ENCODE peak calls at places on chromosomes 13 and 19, in six cellular contexts. N, X, B, E, M and T are unnamed samples.

GRCh38 chr19:31312004-31312403 is 37.2 kb downstream of the TSHZ3 start:
- DNase-seq in M (no peak), E (peak; percentile 97), X (no peak), B (no peak), N (peak; percentile 68), T (no peak)

GRCh38 chr13:35984776-35985453 is 146.3 kb downstream of the DCLK1 start:
- DNase-seq in B (no peak), N (no peak), X (no peak), M (peak; percentile 67), E (no peak), T (no peak)

GRCh38 chr19:31145909-31146453 is 203.3 kb downstream of the TSHZ3 start:
- DNase-seq in X (no peak), M (no peak), B (no peak), N (no peak), E (no peak), T (no peak)

GRCh38 chr13:19601749-19602725 is 31.4 kb upstream of the MPHOSPH8 start:
- DNase-seq in M (peak; percentile 77), N (peak; percentile 29), B (peak; percentile 61), X (no peak), E (peak; percentile 50), T (no peak)

GRCh38 chr13:23547000-23547590 is 23.1 kb upstream of the TNFRSF19 start:
- DNase-seq in M (peak; percentile 40), X (no peak), N (peak; percentile 45), B (no peak), E (no peak), T (no peak)

GRCh38 chr13:35470671-35471465 is 5.6 kb downstream of the MAB21L1 start:
- DNase-seq in X (no peak), E (no peak), M (peak; percentile 89), B (peak; percentile 50), N (peak; percentile 17), T (no peak)

GRCh38 chr19:15623711-15624318 is 8.8 kb downstream of the CYP4F8 start:
- DNase-seq in M (no peak), B (no peak), N (no peak), E (no peak), X (no peak), T (no peak)

GRCh38 chr13:27619711-27620376 is 485 bp downstream of the LNX2 start:
- DNase-seq in N (peak; percentile 29), M (no peak), B (no peak), E (no peak), X (peak; percentile 41), T (no peak)

GRCh38 chr19:47839913-47840312 is 18.2 kb downstream of the CRX start:
- DNase-seq in M (peak; percentile 83), B (no peak), X (no peak), N (no peak), E (no peak), T (no peak)

GRCh38 chr13:91203430-91203829 is 144.1 kb upstream of the MIR17HG start:
- DNase-seq in N (no peak), M (no peak), B (no peak), E (no peak), X (no peak), T (no peak)

GRCh38 chr19:29145756-29146155 is 67.2 kb downstream of the UQCRFS1 start:
- DNase-seq in B (no peak), M (peak; percentile 16), N (no peak), E (no peak), X (no peak), T (no peak)

GRCh38 chr19:6000228-6000847 is 22.4 kb upstream of the RANBP3 start:
- DNase-seq in N (no peak), X (no peak), M (no peak), B (no peak), E (no peak), T (no peak)

GRCh38 chr13:98285317-98285716 is 108.2 kb upstream of the RNF113B start:
- DNase-seq in E (no peak), N (no peak), M (no peak), B (no peak), X (no peak), T (no peak)

GRCh38 chr19:42422576-42423461 is 4.4 kb downstream of the LIPE start:
- DNase-seq in X (no peak), M (no peak), E (no peak), N (no peak), B (peak; percentile 87), T (no peak)

GRCh38 chr19:42423462-42424344 is 3.5 kb downstream of the LIPE start:
- DNase-seq in M (peak; percentile 92), X (peak; percentile 86), B (peak; percentile 76), E (no peak), N (peak; percentile 95), T (peak; percentile 50)

GRCh38 chr19:42424712-42425131 is 2.5 kb downstream of the LIPE start:
- DNase-seq in X (no peak), N (no peak), B (no peak), M (peak; percentile 50), E (no peak), T (no peak)

GRCh38 chr19:42422092-42422575 is 5.1 kb downstream of the LIPE start:
- DNase-seq in B (no peak), N (no peak), X (no peak), E (no peak), M (no peak), T (no peak)

DNA sequence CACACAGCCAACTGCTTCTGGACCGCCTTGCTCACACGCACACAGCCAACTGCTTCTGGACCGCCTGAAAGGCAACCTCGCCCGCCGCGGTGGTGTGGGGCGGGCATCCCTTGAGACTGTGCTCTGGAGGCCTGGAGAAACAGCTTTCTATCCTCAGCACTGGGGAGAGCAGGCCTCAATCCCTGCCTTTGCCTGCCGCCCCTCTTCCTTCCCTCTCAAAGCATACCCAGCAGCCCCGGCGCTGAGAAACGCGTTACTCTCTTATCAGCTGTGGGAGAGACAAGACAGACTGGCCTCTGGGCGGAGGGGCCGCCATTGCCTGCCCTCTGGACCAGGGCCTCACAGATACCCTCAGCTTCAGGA is 2.9 kb downstream of the LIPE start:
- DNase-seq in X (no peak), B (no peak), E (no peak), M (no peak), N (no peak), T (no peak)
- H3K4me3 ChIP-seq in X (no peak overlapping the region), B (peak overlapping the region; percentile 92), E (no peak overlapping the region), M (no peak overlapping the region), N (no peak overlapping the region), T (no peak overlapping the region)

GRCh38 chr19:10514211-10515145 is 2.8 kb downstream of the S1PR5 start:
- DNase-seq in B (no peak), N (no peak), M (peak; percentile 88), E (no peak), X (no peak), T (no peak)
- TF ChIP-seq CTCF in B (no peak), N (no peak), M (peak; percentile 55), E (no peak), X (no peak), T (no peak)

GRCh38 chr13:110250258-110250891 is 56.6 kb downstream of the COL4A1 start:
- DNase-seq in N (peak; percentile 88), E (no peak), X (peak; percentile 28), M (no peak), B (no peak), T (no peak)
- H3K4me3 ChIP-seq in N (no peak overlapping the region), E (no peak overlapping the region), X (no peak overlapping the region), M (no peak overlapping the region), B (no peak overlapping the region), T (no peak overlapping the region)

GRCh38 chr19:55096061-55096701 is 20.5 kb downstream of the EPS8L1 start:
- DNase-seq in B (peak; percentile 39), E (no peak), N (no peak), M (no peak), X (no peak), T (no peak)

GRCh38 chr19:55099557-55100506 is 17.6 kb downstream of the PPP1R12C start:
- DNase-seq in N (no peak), X (no peak), M (peak; percentile 46), E (no peak), B (peak; percentile 46), T (no peak)

GRCh38 chr19:55097864-55098715 is 19.3 kb downstream of the PPP1R12C start:
- DNase-seq in X (no peak), N (no peak), E (peak; percentile 41), M (no peak), B (no peak), T (no peak)

GRCh38 chr19:55101261-55101660 is 16.2 kb downstream of the PPP1R12C start:
- DNase-seq in N (no peak), M (no peak), B (no peak), E (no peak), X (no peak), T (no peak)

GRCh38 chr19:55098716-55099556 is 18.5 kb downstream of the PPP1R12C start:
- DNase-seq in B (no peak), X (no peak), E (peak; percentile 47), M (no peak), N (no peak), T (no peak)
- TF ChIP-seq CTCF in B (no peak), X (no peak), E (peak; percentile 7), M (peak; percentile 27), N (no peak), T (no peak)

DNA sequence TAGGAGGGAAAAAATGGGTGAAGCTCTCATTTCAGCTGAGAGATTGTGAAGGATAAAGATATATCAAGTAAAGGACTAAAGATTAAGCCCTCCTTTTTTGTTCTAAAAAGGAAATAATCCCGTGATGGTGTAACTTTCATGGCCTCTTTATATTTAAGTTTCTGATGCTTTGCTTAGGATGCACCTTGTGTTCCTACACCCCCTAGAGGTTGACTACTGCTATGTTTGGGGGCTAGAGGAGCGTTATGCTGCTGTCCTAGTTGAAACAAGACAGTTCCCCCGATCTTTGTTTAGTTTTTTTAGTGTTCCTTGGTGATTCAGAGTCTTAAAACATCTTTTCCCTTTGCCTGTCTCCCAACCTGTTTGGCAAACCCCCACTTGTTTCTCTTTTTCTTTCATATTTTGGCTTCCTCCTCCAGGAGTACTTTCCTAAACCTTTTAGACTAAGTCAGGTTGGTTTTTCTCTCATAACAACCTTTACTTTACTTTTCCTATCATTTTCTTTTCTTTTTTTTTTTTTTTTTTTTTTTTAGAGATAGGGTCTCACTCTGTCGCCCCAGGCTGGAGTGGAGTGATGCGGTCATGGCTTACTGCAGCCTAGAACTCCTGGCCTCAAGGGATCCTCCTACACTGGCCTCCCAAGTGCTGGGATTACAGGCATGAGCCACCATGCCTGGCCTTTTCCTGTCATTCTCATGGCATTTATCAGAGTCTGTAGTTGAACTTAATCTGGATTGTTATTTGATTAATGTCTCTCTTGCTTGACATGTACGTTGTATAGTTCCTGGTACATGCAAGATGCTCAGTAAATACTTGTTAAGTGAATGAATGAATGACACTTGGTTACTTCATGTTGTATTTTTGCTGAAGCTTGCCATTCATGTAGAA is 2.8 kb downstream of the UBA2 start:
- DNase-seq in X (no peak), B (no peak), M (peak; percentile 66), E (peak; percentile 57), N (peak; percentile 61), T (no peak)
- H3K4me3 ChIP-seq in X (no peak overlapping the region), B (no peak overlapping the region), M (peak overlapping the region; percentile 89), E (peak overlapping the region; percentile 68), N (peak overlapping the region; percentile 79), T (no peak overlapping the region)

GRCh38 chr19:55112246-55112780 is 5.1 kb downstream of the PPP1R12C start:
- DNase-seq in X (no peak), B (no peak), M (no peak), N (no peak), E (no peak), T (no peak)

GRCh38 chr19:55111238-55111831 is 6.1 kb downstream of the PPP1R12C start:
- DNase-seq in N (no peak), B (no peak), M (no peak), E (no peak), X (no peak), T (no peak)

GRCh38 chr19:55113570-55114039 is 3.8 kb downstream of the PPP1R12C start:
- DNase-seq in E (peak; percentile 42), M (peak; percentile 82), N (peak; percentile 94), B (peak; percentile 63), X (peak; percentile 88), T (peak; percentile 62)

GRCh38 chr19:55114566-55115145 is 2.8 kb downstream of the PPP1R12C start:
- DNase-seq in M (no peak), X (no peak), N (no peak), B (no peak), E (no peak), T (no peak)

GRCh38 chr19:55112781-55113569 is 4.5 kb downstream of the PPP1R12C start:
- DNase-seq in N (no peak), E (no peak), B (no peak), M (no peak), X (no peak), T (no peak)
- TF ChIP-seq CTCF in N (no peak), E (no peak), B (no peak), M (no peak), X (no peak), T (peak; percentile 20)